ENCODE peak calls at places on chromosomes 5 and 9, in ten cellular contexts. O, X, E, F, I, B, V, K, W and S are unnamed samples.

GRCh38 chr5:112338681-112339337 is 80.3 kb downstream of the EPB41L4A start:
- DNase-seq in O (peak), X (no peak), E (no peak), F (no peak), I (no peak), B (peak), V (no peak), K (no peak), W (peak), S (no peak)

GRCh38 chr5:66903709-66904108 is 292.9 kb downstream of the CD180 start:
- DNase-seq in O (no peak), X (no peak), E (no peak), F (no peak), I (no peak), B (no peak), V (no peak), K (no peak), W (no peak), S (no peak)

GRCh38 chr9:89505795-89506385 is 8.0 kb upstream of the SEMA4D start:
- DNase-seq in O (no peak), X (no peak), E (no peak), F (no peak), I (no peak), B (no peak), V (peak), K (no peak), W (peak), S (no peak)

GRCh38 chr5:31811210-31811609 is 172.3 kb downstream of the PDZD2 start:
- DNase-seq in O (no peak), X (peak), E (no peak), F (no peak), I (peak), B (peak), V (peak), K (no peak), W (no peak), S (no peak)

GRCh38 chr5:38660194-38660668 is 103.8 kb upstream of the LIFR start:
- DNase-seq in O (peak), X (no peak), E (no peak), F (peak), I (no peak), B (peak), V (no peak), K (no peak), W (no peak), S (no peak)

GRCh38 chr5:39906146-39906545 is 481.4 kb upstream of the DAB2 start:
- DNase-seq in O (no peak), X (no peak), E (no peak), F (no peak), I (no peak), B (no peak), V (no peak), K (no peak), W (no peak), S (no peak)

GRCh38 chr9:33429256-33430080 is 17.9 kb downstream of the AQP3 start:
- DNase-seq in O (no peak), X (no peak), E (no peak), F (no peak), I (no peak), B (no peak), V (no peak), K (no peak), W (no peak), S (no peak)

GRCh38 chr5:171355302-171355724 is 32.3 kb upstream of the NPM1 start:
- DNase-seq in O (no peak), X (no peak), E (no peak), F (no peak), I (no peak), B (no peak), V (no peak), K (peak), W (no peak), S (no peak)

GRCh38 chr9:87707805-87708500 is 18.0 kb upstream of the CTSL start:
- DNase-seq in O (no peak), X (peak), E (no peak), F (no peak), I (no peak), B (no peak), V (no peak), K (no peak), W (no peak), S (no peak)

GRCh38 chr5:151414536-151414935 is 32.9 kb upstream of the SLC36A1 start:
- DNase-seq in O (no peak), X (no peak), E (no peak), F (no peak), I (no peak), B (no peak), V (no peak), K (no peak), W (no peak), S (no peak)

GRCh38 chr9:108761530-108762347 is 94.0 kb downstream of the ACTL7B start:
- DNase-seq in O (peak), X (peak), E (peak), F (peak), I (peak), B (peak), V (peak), K (no peak), W (peak), S (peak)

GRCh38 chr5:100890514-100891008 is 12.5 kb downstream of the ST8SIA4 start:
- DNase-seq in O (no peak), X (no peak), E (no peak), F (no peak), I (no peak), B (no peak), V (no peak), K (no peak), W (no peak), S (no peak)

GRCh38 chr5:10679336-10679988 is 81.6 kb downstream of the DAP start:
- DNase-seq in O (no peak), X (no peak), E (no peak), F (no peak), I (no peak), B (no peak), V (no peak), K (no peak), W (peak), S (no peak)

GRCh38 chr9:89601856-89602562 is 2.8 kb upstream of the GADD45G start:
- DNase-seq in O (no peak), X (no peak), E (no peak), F (no peak), I (no peak), B (no peak), V (no peak), K (no peak), W (peak), S (no peak)

GRCh38 chr9:82538634-82539033 is 524.3 kb downstream of the RASEF start:
- DNase-seq in O (no peak), X (no peak), E (no peak), F (no peak), I (no peak), B (no peak), V (no peak), K (no peak), W (no peak), S (no peak)

GRCh38 chr5:154038241-154038603 is 488 bp downstream of the FAM114A2 start:
- DNase-seq in O (peak), X (no peak), E (peak), F (no peak), I (peak), B (peak), V (peak), K (peak), W (no peak), S (no peak)

GRCh38 chr5:34447424-34447823 is 208.7 kb upstream of the RAI14 start:
- DNase-seq in O (no peak), X (no peak), E (no peak), F (no peak), I (no peak), B (no peak), V (no peak), K (no peak), W (no peak), S (no peak)

GRCh38 chr5:41637424-41637823 is 127.0 kb upstream of the PLCXD3 start:
- DNase-seq in O (no peak), X (no peak), E (no peak), F (no peak), I (no peak), B (no peak), V (peak), K (peak), W (no peak), S (no peak)

GRCh38 chr5:178525906-178526732 is 64.1 kb downstream of the COL23A1 start:
- DNase-seq in O (no peak), X (no peak), E (no peak), F (no peak), I (no peak), B (no peak), V (no peak), K (peak), W (no peak), S (no peak)

GRCh38 chr9:84304166-84304565 is 36.4 kb downstream of the SLC28A3 start:
- DNase-seq in O (no peak), X (no peak), E (no peak), F (no peak), I (no peak), B (no peak), V (peak), K (no peak), W (no peak), S (no peak)

GRCh38 chr5:80083115-80083890 is 48.2 kb downstream of the THBS4 start:
- DNase-seq in O (no peak), X (peak), E (no peak), F (no peak), I (peak), B (peak), V (peak), K (no peak), W (peak), S (peak)

GRCh38 chr5:150142189-150142788 is 13.4 kb downstream of the PDGFRB start:
- DNase-seq in O (no peak), X (peak), E (no peak), F (no peak), I (no peak), B (peak), V (no peak), K (no peak), W (no peak), S (no peak)

GRCh38 chr5:138212828-138213160 is 329 bp downstream of the CDC23 start:
- DNase-seq in O (peak), X (peak), E (peak), F (no peak), I (no peak), B (no peak), V (no peak), K (no peak), W (peak), S (peak)

GRCh38 chr5:133662578-133662977 is 50.2 kb upstream of the FSTL4 start:
- DNase-seq in O (no peak), X (no peak), E (no peak), F (no peak), I (no peak), B (no peak), V (no peak), K (no peak), W (peak), S (no peak)

GRCh38 chr5:72282878-72283277 is 37.2 kb downstream of the MRPS27 start:
- DNase-seq in O (no peak), X (peak), E (no peak), F (no peak), I (no peak), B (no peak), V (peak), K (no peak), W (no peak), S (no peak)

GRCh38 chr9:69400470-69400869 is 75.5 kb downstream of the ENTREP1 start:
- DNase-seq in O (no peak), X (no peak), E (no peak), F (no peak), I (no peak), B (no peak), V (no peak), K (no peak), W (no peak), S (no peak)

GRCh38 chr9:107976767-107977166 is 487.2 kb upstream of the KLF4 start:
- DNase-seq in O (peak), X (no peak), E (peak), F (no peak), I (no peak), B (no peak), V (peak), K (peak), W (peak), S (peak)

GRCh38 chr5:151465476-151465875 is 18.1 kb downstream of the SLC36A1 start:
- DNase-seq in O (no peak), X (no peak), E (no peak), F (no peak), I (no peak), B (no peak), V (no peak), K (no peak), W (no peak), S (no peak)

GRCh38 chr9:120109242-120109641 is 470.7 kb downstream of the CDK5RAP2 start:
- DNase-seq in O (no peak), X (no peak), E (no peak), F (no peak), I (peak), B (peak), V (no peak), K (no peak), W (no peak), S (no peak)

GRCh38 chr9:133151601-133152525 is 11.9 kb downstream of the GBGT1 start:
- DNase-seq in O (peak), X (no peak), E (no peak), F (no peak), I (no peak), B (no peak), V (no peak), K (no peak), W (no peak), S (no peak)

GRCh38 chr9:93620881-93621820 is 44.8 kb downstream of the PHF2 start:
- DNase-seq in O (peak), X (no peak), E (no peak), F (no peak), I (no peak), B (no peak), V (peak), K (no peak), W (peak), S (no peak)

GRCh38 chr9:125585503-125586172 is 121.4 kb downstream of the MAPKAP1 start:
- DNase-seq in O (no peak), X (no peak), E (no peak), F (no peak), I (no peak), B (peak), V (peak), K (no peak), W (no peak), S (no peak)

GRCh38 chr9:88777498-88778312 is 213.6 kb upstream of the S1PR3 start:
- DNase-seq in O (peak), X (peak), E (no peak), F (no peak), I (no peak), B (no peak), V (peak), K (peak), W (peak), S (no peak)

GRCh38 chr5:83767409-83767992 is 46.8 kb upstream of the HAPLN1 start:
- DNase-seq in O (no peak), X (no peak), E (no peak), F (no peak), I (peak), B (no peak), V (no peak), K (no peak), W (no peak), S (no peak)

GRCh38 chr5:52356311-52356918 is 431.3 kb upstream of the ITGA1 start:
- DNase-seq in O (no peak), X (peak), E (no peak), F (no peak), I (no peak), B (no peak), V (no peak), K (no peak), W (no peak), S (no peak)

GRCh38 chr9:110926828-110927227 is 111.4 kb downstream of the LPAR1 start:
- DNase-seq in O (no peak), X (no peak), E (peak), F (no peak), I (no peak), B (no peak), V (no peak), K (no peak), W (no peak), S (no peak)

GRCh38 chr9:33458444-33458843 is 11.1 kb upstream of the AQP3 start:
- DNase-seq in O (no peak), X (peak), E (no peak), F (no peak), I (peak), B (peak), V (no peak), K (no peak), W (no peak), S (no peak)

DNA sequence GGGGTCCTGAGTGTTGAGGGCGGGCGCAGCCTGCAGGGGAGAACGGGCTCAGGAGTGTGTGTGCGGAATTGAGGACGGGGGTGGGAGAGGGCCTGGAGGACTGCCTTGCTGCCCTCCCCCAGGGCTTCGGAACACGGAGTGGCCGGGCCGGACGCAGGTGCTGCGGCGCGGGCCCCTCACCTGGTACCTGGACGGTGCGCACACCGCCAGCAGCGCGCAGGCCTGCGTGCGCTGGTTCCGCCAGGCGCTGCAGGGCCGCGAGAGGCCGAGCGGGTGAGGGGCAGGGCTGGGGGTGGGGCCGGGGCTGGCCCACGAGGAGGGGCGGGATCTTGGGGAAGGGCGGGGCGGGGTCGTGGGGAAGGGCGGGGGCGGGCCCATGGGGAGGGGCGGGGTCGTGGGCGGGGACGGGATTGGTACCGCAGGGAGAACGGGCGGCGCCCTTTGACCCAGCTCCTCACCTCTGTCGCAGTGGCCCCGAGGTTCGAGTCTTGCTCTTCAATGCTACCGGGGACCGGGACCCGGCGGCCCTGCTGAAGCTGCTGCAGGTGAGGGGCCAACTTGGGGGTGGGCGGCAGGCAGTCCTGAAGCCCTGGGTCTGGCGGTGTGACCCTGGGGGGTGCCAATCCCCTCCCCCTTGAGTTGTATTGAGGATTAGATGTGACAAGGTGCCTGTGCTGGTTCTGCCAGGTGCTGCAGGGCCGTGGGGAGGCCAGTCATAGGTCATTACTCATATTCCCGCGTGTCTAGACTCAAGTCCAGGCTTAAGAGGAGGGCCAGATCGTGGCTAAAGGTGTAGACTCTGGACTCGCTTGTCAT is 7.1 kb downstream of the FPGS start:
- DNase-seq in O (peak), X (no peak), E (peak), F (no peak), I (no peak), B (no peak), V (no peak), K (no peak), W (no peak), S (no peak)
- TF ChIP-seq POLR2A in O (no peak), X (no peak), E (no peak), F (no peak), I (no peak), B (no peak), V (no peak), K (no peak), W (no peak), S (no peak)

GRCh38 chr5:103119765-103120606 is at the start of the genes GIN1 and PPIP5K2:
- DNase-seq in O (peak), X (peak), E (peak), F (peak), I (peak), B (peak), V (peak), K (peak), W (peak), S (peak)
- TF ChIP-seq POLR2A in O (peak), X (peak), E (peak), F (no peak), I (peak), B (peak), V (peak), K (peak), W (no peak), S (peak)

GRCh38 chr5:169979871-169980270 is 424 bp downstream of the INSYN2B start:
- DNase-seq in O (no peak), X (peak), E (no peak), F (no peak), I (no peak), B (no peak), V (no peak), K (no peak), W (no peak), S (no peak)

GRCh38 chr5:169974121-169974770 is 6.0 kb downstream of the INSYN2B start:
- DNase-seq in O (no peak), X (peak), E (no peak), F (no peak), I (no peak), B (no peak), V (no peak), K (no peak), W (no peak), S (no peak)

GRCh38 chr5:169980418-169981053 is at the start of gene INSYN2B:
- DNase-seq in O (peak), X (peak), E (peak), F (peak), I (peak), B (peak), V (peak), K (no peak), W (peak), S (peak)

GRCh38 chr5:169978744-169979143 is 1.6 kb downstream of the INSYN2B start:
- DNase-seq in O (no peak), X (no peak), E (no peak), F (no peak), I (no peak), B (no peak), V (no peak), K (no peak), W (no peak), S (no peak)
- TF ChIP-seq POLR2A in O (no peak), X (no peak), E (no peak), F (no peak), I (no peak), B (no peak), V (no peak), K (no peak), W (no peak), S (no peak)

GRCh38 chr9:27117489-27118135 is 8.6 kb downstream of the TEK start:
- DNase-seq in O (peak), X (no peak), E (peak), F (no peak), I (no peak), B (peak), V (peak), K (peak), W (peak), S (no peak)
- TF ChIP-seq POLR2A in O (no peak), X (no peak), E (no peak), F (no peak), I (no peak), B (no peak), V (no peak), K (no peak), W (no peak), S (no peak)

GRCh38 chr5:170330568-170331054 is 33.0 kb upstream of the LCP2 start:
- DNase-seq in O (no peak), X (no peak), E (no peak), F (no peak), I (no peak), B (no peak), V (no peak), K (no peak), W (peak), S (no peak)
- TF ChIP-seq POLR2A in O (no peak), X (no peak), E (no peak), F (no peak), I (no peak), B (no peak), V (no peak), K (no peak), W (no peak), S (no peak)

DNA sequence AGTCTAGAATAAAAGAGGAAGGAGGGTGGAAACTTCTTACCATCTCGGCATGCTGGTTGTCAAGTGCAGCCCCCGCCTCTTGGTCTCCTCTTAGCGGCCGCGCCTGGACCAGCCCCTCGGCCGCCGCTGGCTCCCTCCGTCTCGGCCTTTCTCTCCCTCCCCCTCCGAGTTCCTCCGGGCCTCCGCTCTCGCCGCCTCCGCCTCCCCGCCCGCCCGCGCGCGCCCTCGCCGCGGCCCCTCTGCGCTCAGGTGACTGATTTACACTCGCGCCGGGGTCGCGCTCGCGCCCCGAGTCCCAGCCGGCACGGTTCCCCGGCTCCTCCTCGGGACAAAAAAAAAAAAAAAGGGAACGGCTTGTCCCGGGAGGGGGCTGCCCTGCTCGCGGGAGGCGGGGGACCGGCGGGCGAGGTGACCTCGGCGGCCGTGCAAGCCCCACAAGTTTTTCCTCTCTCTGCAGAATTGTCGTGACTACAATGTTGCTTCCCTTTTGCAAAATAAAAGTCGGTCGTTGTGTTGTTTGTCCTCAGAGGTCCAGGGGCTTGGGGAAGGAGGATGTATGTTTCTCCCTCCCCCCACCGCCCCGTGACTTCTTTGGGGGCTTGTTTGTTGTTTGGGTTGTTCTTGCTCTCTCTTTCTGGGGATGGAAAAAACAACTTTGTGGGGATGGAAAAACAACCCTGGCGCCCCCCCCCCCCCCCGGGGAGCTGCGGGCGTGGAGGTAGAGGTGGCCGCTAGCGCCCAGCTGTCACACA is at the start of gene BNC2:
- DNase-seq in O (peak), X (peak), E (peak), F (no peak), I (no peak), B (no peak), V (peak), K (no peak), W (peak), S (peak)
- TF ChIP-seq POLR2A in O (no peak), X (no peak), E (no peak), F (no peak), I (no peak), B (no peak), V (peak), K (no peak), W (no peak), S (no peak)